ENCODE peak calls at places on chromosomes 5 and 9, in eight cellular contexts. J, O, H, N, V, M, L and P are unnamed samples.

GRCh38 chr9:104856413-104856941 is 71.5 kb downstream of the ABCA1 start:
- DNase-seq in J (no peak), O (no peak), H (no peak), N (no peak), V (no peak), M (no peak), L (no peak), P (peak)

GRCh38 chr9:113042884-113043657 is 13.5 kb downstream of the ZFP37 start:
- DNase-seq in J (no peak), O (no peak), H (no peak), N (peak), V (no peak), M (peak), L (no peak), P (no peak)

GRCh38 chr5:115360036-115360685 is 63.7 kb upstream of the CCDC112 start:
- DNase-seq in J (no peak), O (no peak), H (no peak), N (no peak), V (no peak), M (peak), L (no peak), P (no peak)

GRCh38 chr5:138303365-138303764 is 28.2 kb downstream of the CDC25C start:
- DNase-seq in J (no peak), O (no peak), H (no peak), N (no peak), V (no peak), M (peak), L (no peak), P (peak)

GRCh38 chr9:109182940-109183798 is 16.1 kb upstream of the FRRS1L start:
- DNase-seq in J (peak), O (no peak), H (no peak), N (peak), V (peak), M (peak), L (no peak), P (peak)

GRCh38 chr5:148482697-148483462 is 99.1 kb downstream of the FBXO38 start:
- DNase-seq in J (peak), O (peak), H (no peak), N (peak), V (peak), M (peak), L (peak), P (peak)

GRCh38 chr5:44943637-44944036 is 134.9 kb downstream of the MRPS30 start:
- DNase-seq in J (no peak), O (no peak), H (no peak), N (no peak), V (no peak), M (no peak), L (no peak), P (no peak)

GRCh38 chr9:132748450-132748849 is 78.2 kb downstream of the GTF3C4 start:
- DNase-seq in J (no peak), O (no peak), H (no peak), N (no peak), V (no peak), M (no peak), L (no peak), P (no peak)

GRCh38 chr5:179288101-179288808 is 57.0 kb downstream of the ADAMTS2 start:
- DNase-seq in J (peak), O (no peak), H (no peak), N (no peak), V (no peak), M (no peak), L (no peak), P (no peak)